ENCODE peak calls at places on chromosomes 12 and 14, in ten cellular contexts. One of them, this sample, is unnamed.
A peak's percentile ranks its signal among the peaks of the same experiment; 100 is the strongest.

GRCh38 chr12:52050771-52051541 is at the start of gene NR4A1:
- DNase-seq in HCT116: peak; percentile 87
- DNase-seq in pancreas: peak; percentile 97
- DNase-seq in SW 1271: peak; percentile 81
- DNase-seq in NAMALWA: peak; percentile 94
- DNase-seq in uterus: peak; percentile 99
- DNase-seq in tibial nerve: peak; percentile 99
- DNase-seq in fibroblast of gingiva: peak; percentile 98
- DNase-seq in omental fat pad: peak; percentile 98
- DNase-seq in non-pigmented ciliary epithelial cell: no peak
- DNase-seq in this sample: peak; percentile 94

GRCh38 chr14:36083317-36083716 is 93.2 kb downstream of the PTCSC3 start:
- DNase-seq in omental fat pad: no peak
- DNase-seq in SW 1271: no peak
- DNase-seq in non-pigmented ciliary epithelial cell: no peak
- DNase-seq in NAMALWA: no peak
- DNase-seq in pancreas: no peak
- DNase-seq in HCT116: no peak
- DNase-seq in uterus: no peak
- DNase-seq in tibial nerve: no peak
- DNase-seq in fibroblast of gingiva: no peak
- DNase-seq in this sample: no peak

GRCh38 chr12:26867084-26867483 is 34.1 kb upstream of the ITPR2 start:
- DNase-seq in omental fat pad: no peak
- DNase-seq in SW 1271: no peak
- DNase-seq in pancreas: no peak
- DNase-seq in non-pigmented ciliary epithelial cell: no peak
- DNase-seq in NAMALWA: no peak
- DNase-seq in HCT116: no peak
- DNase-seq in tibial nerve: no peak
- DNase-seq in uterus: no peak
- DNase-seq in fibroblast of gingiva: no peak
- DNase-seq in this sample: no peak

GRCh38 chr14:95446470-95446869 is 70.0 kb downstream of the SYNE3 start:
- DNase-seq in SW 1271: no peak
- DNase-seq in NAMALWA: no peak
- DNase-seq in tibial nerve: no peak
- DNase-seq in HCT116: no peak
- DNase-seq in uterus: no peak
- DNase-seq in fibroblast of gingiva: no peak
- DNase-seq in omental fat pad: no peak
- DNase-seq in pancreas: no peak
- DNase-seq in non-pigmented ciliary epithelial cell: no peak
- DNase-seq in this sample: no peak

GRCh38 chr12:101939856-101940265 is 62.5 kb downstream of the DRAM1 start:
- DNase-seq in HCT116: peak; percentile 51
- DNase-seq in SW 1271: peak; percentile 65
- DNase-seq in non-pigmented ciliary epithelial cell: no peak
- DNase-seq in NAMALWA: peak; percentile 80
- DNase-seq in tibial nerve: peak; percentile 23
- DNase-seq in pancreas: no peak
- DNase-seq in omental fat pad: no peak
- DNase-seq in uterus: peak; percentile 63
- DNase-seq in fibroblast of gingiva: peak; percentile 77
- DNase-seq in this sample: peak; percentile 49

GRCh38 chr14:57848786-57849185 is 17.1 kb downstream of the SLC35F4 start:
- DNase-seq in SW 1271: no peak
- DNase-seq in fibroblast of gingiva: no peak
- DNase-seq in HCT116: no peak
- DNase-seq in NAMALWA: no peak
- DNase-seq in non-pigmented ciliary epithelial cell: no peak
- DNase-seq in uterus: no peak
- DNase-seq in pancreas: no peak
- DNase-seq in tibial nerve: no peak
- DNase-seq in omental fat pad: no peak
- DNase-seq in this sample: no peak

GRCh38 chr14:90608925-90609324 is 207.3 kb downstream of the TTC7B start:
- DNase-seq in non-pigmented ciliary epithelial cell: no peak
- DNase-seq in uterus: no peak
- DNase-seq in SW 1271: no peak
- DNase-seq in pancreas: no peak
- DNase-seq in fibroblast of gingiva: no peak
- DNase-seq in HCT116: no peak
- DNase-seq in omental fat pad: no peak
- DNase-seq in NAMALWA: peak; percentile 10
- DNase-seq in tibial nerve: no peak
- DNase-seq in this sample: no peak

GRCh38 chr14:69535230-69535848 is 39.3 kb downstream of the CCDC177 start:
- DNase-seq in NAMALWA: no peak
- DNase-seq in fibroblast of gingiva: peak; percentile 43
- DNase-seq in tibial nerve: no peak
- DNase-seq in omental fat pad: no peak
- DNase-seq in uterus: peak; percentile 24
- DNase-seq in SW 1271: peak; percentile 48
- DNase-seq in non-pigmented ciliary epithelial cell: no peak
- DNase-seq in pancreas: no peak
- DNase-seq in HCT116: peak; percentile 42
- DNase-seq in this sample: no peak

GRCh38 chr12:124475295-124476010 is 92.0 kb downstream of the NCOR2 start:
- DNase-seq in non-pigmented ciliary epithelial cell: no peak
- DNase-seq in HCT116: no peak
- DNase-seq in pancreas: peak; percentile 31
- DNase-seq in omental fat pad: no peak
- DNase-seq in NAMALWA: no peak
- DNase-seq in fibroblast of gingiva: peak; percentile 25
- DNase-seq in SW 1271: no peak
- DNase-seq in tibial nerve: no peak
- DNase-seq in uterus: no peak
- DNase-seq in this sample: no peak

GRCh38 chr14:34081126-34081575 is 130.3 kb upstream of the EGLN3 start:
- DNase-seq in fibroblast of gingiva: no peak
- DNase-seq in uterus: no peak
- DNase-seq in pancreas: no peak
- DNase-seq in NAMALWA: no peak
- DNase-seq in HCT116: no peak
- DNase-seq in tibial nerve: no peak
- DNase-seq in omental fat pad: no peak
- DNase-seq in non-pigmented ciliary epithelial cell: peak; percentile 41
- DNase-seq in SW 1271: no peak
- DNase-seq in this sample: no peak

GRCh38 chr12:20653871-20654270 is 41.3 kb upstream of the SLCO1C1 start:
- DNase-seq in fibroblast of gingiva: no peak
- DNase-seq in uterus: no peak
- DNase-seq in omental fat pad: no peak
- DNase-seq in SW 1271: no peak
- DNase-seq in non-pigmented ciliary epithelial cell: no peak
- DNase-seq in NAMALWA: no peak
- DNase-seq in pancreas: no peak
- DNase-seq in HCT116: no peak
- DNase-seq in tibial nerve: no peak
- DNase-seq in this sample: no peak

GRCh38 chr12:122965851-122966742 is at the start of gene ABCB9:
- DNase-seq in omental fat pad: peak; percentile 78
- DNase-seq in tibial nerve: peak; percentile 83
- DNase-seq in pancreas: peak; percentile 99
- DNase-seq in SW 1271: peak; percentile 87
- DNase-seq in uterus: peak; percentile 91
- DNase-seq in non-pigmented ciliary epithelial cell: peak; percentile 52
- DNase-seq in fibroblast of gingiva: peak; percentile 83
- DNase-seq in NAMALWA: peak; percentile 93
- DNase-seq in HCT116: peak; percentile 90
- DNase-seq in this sample: peak; percentile 85